ENCODE peak calls at places on chromosomes 5 and 9, in nine cellular contexts. Z is stimulated activated CD4-positive, alpha-beta T cell treated with anti-CD3 and anti-CD28 coated beads, Interleukin-1b, Interleukin-23, amount 100 ng/mL, for 1 hour; V is stimulated activated naive B cell treated with anti-CD40 and anti-IgM and Interleukin-4, amounts not matched to agents 10 μg/mL and 1 μg/mL and 100 μg/mL, for 72 hours; X is EL; J is activated CD4-positive, alpha-beta T cell treated with anti-CD3 and anti-CD28 coated beads, Interleukin-2, amount 50 U/mL, for 4 hours; T is ovary; C is suprapubic skin; E is activated CD8-positive, alpha-beta memory T cell treated with anti-CD3 and anti-CD28 coated beads, Interleukin-2, amount 10 ng/mL, durations not matched to agents 7 days and 5 days; N is activated naive CD4-positive, alpha-beta T cell. A is an unnamed sample.

GRCh38 chr5:86137297-86137696 is 480.4 kb upstream of the COX7C start:
- DNase-seq in C (no peak), E (no peak), Z (no peak), N (no peak), V (no peak), J (no peak), T (no peak), X (no peak), A (no peak)

GRCh38 chr5:171323007-171323406 is 14.0 kb downstream of the TLX3 start:
- DNase-seq in T (no peak), Z (no peak), X (no peak), E (no peak), C (no peak), V (no peak), N (no peak), J (no peak), A (no peak)

GRCh38 chr9:69168709-69169217 is 5.3 kb upstream of the TJP2 start:
- DNase-seq in J (peak; percentile 30), V (no peak), N (no peak), X (no peak), Z (peak; percentile 25), E (peak; percentile 77), C (no peak), T (no peak), A (no peak)

GRCh38 chr5:157328277-157328912 is 62.5 kb downstream of the CYFIP2 start:
- DNase-seq in C (no peak), N (no peak), J (peak; percentile 34), E (peak; percentile 70), T (peak; percentile 59), V (peak; percentile 26), X (peak; percentile 79), Z (no peak), A (peak; percentile 86)

GRCh38 chr5:30030110-30030509 is 1163.4 kb upstream of the CDH6 start:
- DNase-seq in X (no peak), V (no peak), J (no peak), N (no peak), C (no peak), E (no peak), T (no peak), Z (no peak), A (no peak)

GRCh38 chr5:60945760-60946253 is 802 bp downstream of the NDUFAF2 start:
- DNase-seq in V (no peak), Z (no peak), J (no peak), X (peak; percentile 62), N (no peak), C (peak; percentile 64), E (peak; percentile 46), T (peak; percentile 23), A (no peak)

GRCh38 chr9:129143031-129143441 is 31.8 kb downstream of the PTPA start:
- DNase-seq in J (peak; percentile 76), V (peak; percentile 45), E (peak; percentile 81), X (peak; percentile 94), N (peak; percentile 58), Z (peak; percentile 63), C (peak; percentile 94), T (peak; percentile 94), A (peak; percentile 94)

GRCh38 chr9:114170792-114171461 is 15.6 kb downstream of the COL27A1 start:
- DNase-seq in T (no peak), X (no peak), E (no peak), C (no peak), N (no peak), Z (no peak), V (no peak), J (no peak), A (no peak)

GRCh38 chr9:74804018-74804385 is 83.7 kb downstream of the TRPM6 start:
- DNase-seq in J (no peak), X (peak; percentile 4), T (no peak), C (no peak), V (no peak), E (no peak), Z (no peak), N (no peak), A (no peak)

GRCh38 chr9:133791735-133792649 is 53.8 kb upstream of the SARDH start:
- DNase-seq in E (no peak), T (no peak), N (no peak), X (no peak), C (no peak), V (no peak), Z (no peak), J (no peak), A (no peak)

A was measured in cardiac septum.